ENCODE peak calls at places on chromosomes 16 and 17, in nine cellular contexts. L is EL; R is NCI-H345; O is activated naive CD4-positive, alpha-beta T cell treated with anti-CD3 and anti-CD28 coated beads, Interleukin-2, amount 50 U/mL, for 72 hours; E is LoVo; T is thoracic aorta; F is sigmoid colon; B is memory B cell; P is GM12865. M is an unnamed sample.

GRCh38 chr17:39887078-39887477 is 19.1 kb downstream of the ZPBP2 start:
- DNase-seq in L (no peak), R (no peak), O (no peak), E (no peak), T (no peak), F (no peak), B (no peak), P (no peak), M (no peak)

GRCh38 chr17:50986989-50987660 is 121.0 kb upstream of the TOB1 start:
- DNase-seq in L (peak; percentile 38), R (no peak), O (no peak), E (no peak), T (no peak), F (no peak), B (no peak), P (no peak), M (no peak)

GRCh38 chr17:66763056-66763455 is 71.9 kb upstream of the CACNG5 start:
- DNase-seq in L (no peak), R (no peak), O (no peak), E (no peak), T (no peak), F (no peak), B (no peak), P (no peak), M (no peak)

GRCh38 chr17:77832180-77832560 is 126.3 kb upstream of the TNRC6C start:
- DNase-seq in L (no peak), R (no peak), O (no peak), E (no peak), T (no peak), F (peak; percentile 40), B (no peak), P (no peak), M (no peak)

GRCh38 chr16:53498984-53499383 is 4.0 kb downstream of the AKTIP start:
- DNase-seq in L (no peak), R (no peak), O (no peak), E (peak; percentile 40), T (no peak), F (no peak), B (no peak), P (no peak), M (no peak)

GRCh38 chr17:17727111-17727659 is 45.9 kb downstream of the RAI1 start:
- DNase-seq in L (no peak), R (no peak), O (no peak), E (no peak), T (no peak), F (no peak), B (no peak), P (no peak), M (no peak)

GRCh38 chr17:72597354-72598087 is 476.7 kb downstream of the SOX9 start:
- DNase-seq in L (no peak), R (no peak), O (no peak), E (no peak), T (no peak), F (no peak), B (no peak), P (no peak), M (no peak)

GRCh38 chr16:566475-567361 is at the start of gene NHLRC4:
- DNase-seq in L (peak; percentile 58), R (no peak), O (no peak), E (no peak), T (no peak), F (peak; percentile 90), B (peak; percentile 57), P (peak; percentile 86), M (peak; percentile 95)

GRCh38 chr16:17373533-17373932 is 97.2 kb downstream of the XYLT1 start:
- DNase-seq in L (no peak), R (no peak), O (no peak), E (no peak), T (no peak), F (no peak), B (no peak), P (no peak), M (no peak)

GRCh38 chr17:8359769-8360168 is 16.7 kb downstream of the KRABD2 start:
- DNase-seq in L (peak; percentile 83), R (no peak), O (no peak), E (no peak), T (no peak), F (no peak), B (no peak), P (no peak), M (no peak)

GRCh38 chr17:77829871-77830799 is 128.4 kb upstream of the TNRC6C start:
- DNase-seq in L (peak; percentile 78), R (no peak), O (no peak), E (no peak), T (peak; percentile 59), F (peak; percentile 82), B (no peak), P (no peak), M (no peak)

GRCh38 chr17:21452377-21453143 is 76.4 kb downstream of the KCNJ12 start:
- DNase-seq in L (peak; percentile 72), R (no peak), O (no peak), E (no peak), T (no peak), F (peak; percentile 80), B (peak; percentile 31), P (no peak), M (no peak)